ENCODE peak calls at places on chromosome X, in four cellular contexts. A, V, L and Q are unnamed samples.

GRCh38 chrX:53362439-53362838 is 60.0 kb downstream of the SMC1A start:
- DNase-seq in V (no peak), A (no peak), L (no peak), Q (no peak)

GRCh38 chrX:8867454-8867853 is 66.3 kb upstream of the FAM9A start:
- DNase-seq in V (no peak), L (no peak), A (no peak), Q (no peak)

GRCh38 chrX:109472939-109473713 is 8.8 kb downstream of the GUCY2F start:
- DNase-seq in A (no peak), L (peak), V (no peak), Q (no peak)

GRCh38 chrX:45229348-45229747 is 28.7 kb upstream of the DIPK2B start:
- DNase-seq in L (no peak), A (no peak), V (no peak), Q (no peak)

GRCh38 chrX:54067741-54068140 is 23.5 kb upstream of the PHF8 start:
- DNase-seq in A (no peak), L (no peak), V (no peak), Q (no peak)

GRCh38 chrX:12721042-12721441 is 70.2 kb upstream of the PRPS2 start:
- DNase-seq in V (no peak), A (no peak), L (no peak), Q (no peak)

GRCh38 chrX:2910109-2910508 is 19.0 kb downstream of the ARSD start:
- DNase-seq in V (no peak), A (no peak), L (no peak), Q (no peak)

GRCh38 chrX:112910418-112910817 is 69.8 kb upstream of the AMOT start:
- DNase-seq in L (no peak), A (no peak), V (no peak), Q (no peak)

GRCh38 chrX:132001127-132001526 is 22.0 kb upstream of the STK26 start:
- DNase-seq in V (no peak), A (no peak), L (no peak), Q (no peak)

GRCh38 chrX:77451041-77451440 is 3.9 kb downstream of the FGF16 start:
- DNase-seq in L (no peak), V (no peak), A (no peak), Q (no peak)

GRCh38 chrX:140432328-140433025 is 72.4 kb downstream of the SOX3 start:
- DNase-seq in A (no peak), L (peak), V (no peak), Q (no peak)

GRCh38 chrX:155535866-155536265 is 76.9 kb downstream of the TMLHE start:
- DNase-seq in V (no peak), L (no peak), A (no peak), Q (no peak)

GRCh38 chrX:6021316-6022091 is 207.2 kb downstream of the NLGN4X start:
- DNase-seq in L (peak), V (no peak), A (peak), Q (peak)

GRCh38 chrX:1593286-1594271 is 2.2 kb downstream of the AKAP17A start:
- DNase-seq in V (no peak), A (no peak), L (peak), Q (peak)

DNA sequence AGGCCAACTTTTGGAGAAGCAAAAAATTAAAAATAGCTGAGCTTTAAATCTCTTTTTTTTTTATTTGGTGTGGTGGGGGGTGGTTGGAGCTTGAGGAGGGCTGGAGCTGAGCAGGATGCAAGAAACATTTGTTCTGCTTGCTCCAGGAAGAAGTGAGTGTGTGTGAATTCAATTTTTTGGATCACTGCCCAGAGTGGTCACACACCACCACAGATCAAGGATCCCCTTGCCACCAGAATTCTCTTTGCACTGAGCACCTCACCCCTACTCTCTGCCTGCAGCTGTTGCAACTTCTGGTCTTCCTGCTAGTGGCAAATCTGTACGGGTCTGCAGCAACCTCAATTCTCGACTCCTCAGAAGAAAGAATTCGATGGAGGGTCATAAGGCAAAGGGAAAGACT is 19.9 kb upstream of the PLP1 start:
- DNase-seq in A (no peak), L (no peak), V (no peak), Q (no peak)
- H3K4me3 ChIP-seq in A (no peak), L (no peak), V (no peak), Q (no peak)

DNA sequence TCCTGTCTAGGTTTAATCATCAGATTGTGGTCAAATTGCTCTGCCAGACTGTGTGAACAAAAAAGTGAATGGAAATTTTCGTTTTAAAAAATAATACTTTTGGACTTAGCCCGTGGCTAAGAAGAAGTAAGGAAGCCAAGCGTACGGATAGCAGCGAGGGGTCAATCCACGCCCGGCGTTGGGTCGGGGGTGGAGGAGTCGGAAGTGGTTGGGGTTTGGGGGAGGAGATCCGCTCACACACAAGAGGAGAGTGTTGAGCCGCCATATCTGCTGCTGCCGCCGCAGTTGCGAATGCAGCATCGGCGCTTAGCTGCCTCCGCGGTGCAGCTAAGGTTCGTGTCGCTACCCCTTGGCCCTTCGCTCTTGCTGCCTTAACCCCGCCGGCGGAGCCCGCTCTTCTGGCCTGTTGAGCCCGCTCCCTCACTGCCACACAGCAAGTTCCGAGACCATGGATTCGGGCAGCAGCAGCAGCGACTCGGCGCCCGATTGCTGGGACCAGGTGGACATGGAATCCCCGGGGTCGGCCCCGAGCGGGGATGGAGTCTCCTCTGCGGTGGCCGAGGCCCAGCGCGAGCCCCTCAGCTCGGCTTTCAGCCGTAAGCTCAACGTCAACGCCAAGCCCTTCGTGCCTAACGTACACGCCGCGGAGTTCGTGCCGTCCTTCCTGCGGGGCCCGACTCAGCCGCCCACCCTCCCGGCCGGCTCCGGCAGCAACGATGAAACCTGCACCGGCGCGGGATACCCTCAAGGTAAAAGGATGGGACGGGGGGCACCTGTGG is at the start of gene GSPT2:
- DNase-seq in L (peak), V (peak), A (peak), Q (peak)
- TF ChIP-seq POLR2A in L (no peak), V (peak), A (no peak), Q (no peak)

GRCh38 chrX:150229030-150229429 is 134.1 kb upstream of the MAMLD1 start:
- DNase-seq in A (no peak), L (no peak), V (no peak), Q (no peak)

GRCh38 chrX:150227873-150228272 is 135.2 kb upstream of the MAMLD1 start:
- DNase-seq in L (no peak), A (no peak), V (no peak), Q (no peak)

GRCh38 chrX:150225756-150226155 is 137.4 kb upstream of the MAMLD1 start:
- DNase-seq in A (no peak), V (no peak), L (no peak), Q (no peak)

GRCh38 chrX:150226223-150226965 is 136.7 kb upstream of the MAMLD1 start:
- DNase-seq in A (no peak), L (no peak), V (no peak), Q (peak)

DNA sequence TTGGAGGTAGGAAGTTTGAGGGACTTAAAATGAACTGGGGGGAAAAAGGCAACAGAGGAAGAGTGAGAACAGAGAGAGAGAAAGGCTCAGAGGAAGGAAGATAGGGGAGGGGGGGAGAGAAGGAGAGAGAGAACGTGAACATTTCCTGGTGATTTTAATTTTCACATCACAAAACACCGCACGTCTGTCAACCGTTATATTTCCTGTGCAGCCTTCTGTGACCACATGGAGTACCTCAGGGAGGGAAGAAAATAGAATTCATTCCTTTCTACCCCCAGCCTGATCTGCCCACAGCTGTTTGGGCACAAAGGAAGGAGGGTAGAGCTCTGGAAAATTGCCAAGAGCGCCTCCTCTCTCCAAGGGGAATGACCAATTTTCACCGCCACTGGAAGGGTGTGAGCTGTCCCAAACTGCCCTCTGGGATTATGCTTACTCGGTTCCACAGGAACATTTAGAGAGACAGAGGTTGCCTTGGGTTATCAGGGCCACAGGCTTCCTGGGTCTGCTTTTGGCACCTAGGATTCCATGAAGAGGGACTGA is 135.7 kb upstream of the MAMLD1 start:
- DNase-seq in L (no peak), V (no peak), A (no peak), Q (no peak)
- H3K4me3 ChIP-seq in L (no peak), V (no peak), A (no peak), Q (no peak)

GRCh38 chrX:153734871-153735270 is 10.2 kb downstream of the ABCD1 start:
- DNase-seq in A (no peak), V (no peak), L (no peak), Q (no peak)

GRCh38 chrX:153731845-153732215 is 7.2 kb downstream of the ABCD1 start:
- DNase-seq in L (no peak), V (no peak), A (no peak), Q (no peak)

GRCh38 chrX:153735274-153735673 is 10.6 kb downstream of the ABCD1 start:
- DNase-seq in L (no peak), V (no peak), A (no peak), Q (no peak)

GRCh38 chrX:153732406-153732805 is 7.8 kb downstream of the ABCD1 start:
- DNase-seq in A (no peak), L (no peak), V (no peak), Q (no peak)

DNA sequence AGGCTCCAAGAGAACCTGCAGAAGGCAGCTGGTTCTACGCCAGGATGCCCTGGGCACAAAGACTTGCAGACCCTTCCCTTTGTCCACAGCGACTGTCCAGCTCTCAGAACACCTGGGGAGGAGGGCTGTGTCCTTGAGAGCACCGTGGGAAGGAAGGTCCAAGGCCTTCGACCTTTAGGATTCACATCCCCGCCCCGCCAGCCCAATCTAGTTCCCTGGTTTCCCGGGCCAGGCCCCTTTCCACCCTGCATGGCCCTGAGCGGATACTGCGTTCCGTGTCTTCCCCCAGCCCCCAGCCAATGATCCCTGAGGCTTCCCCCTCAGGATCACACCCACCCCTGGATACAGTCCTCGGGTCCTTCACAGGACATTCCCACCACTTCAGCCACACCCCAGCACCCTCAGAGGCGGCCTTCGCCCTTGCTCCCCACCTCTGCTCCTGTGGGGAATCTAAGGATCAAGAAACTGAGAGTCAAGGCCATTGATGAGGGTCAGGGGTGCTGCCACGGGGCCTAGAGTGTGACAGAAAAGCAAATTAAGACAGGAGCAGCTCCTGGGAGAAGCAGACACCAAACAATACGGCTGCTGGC is 9.1 kb downstream of the ABCD1 start:
- DNase-seq in A (no peak), L (no peak), V (no peak), Q (no peak)
- TF ChIP-seq POLR2A in A (no peak), L (no peak), V (no peak), Q (no peak)

GRCh38 chrX:114635986-114636385 is 52.1 kb downstream of the HTR2C start:
- DNase-seq in A (no peak), V (no peak), L (no peak), Q (no peak)
- H3K4me3 ChIP-seq in A (no peak), V (no peak), L (no peak), Q (no peak)

DNA sequence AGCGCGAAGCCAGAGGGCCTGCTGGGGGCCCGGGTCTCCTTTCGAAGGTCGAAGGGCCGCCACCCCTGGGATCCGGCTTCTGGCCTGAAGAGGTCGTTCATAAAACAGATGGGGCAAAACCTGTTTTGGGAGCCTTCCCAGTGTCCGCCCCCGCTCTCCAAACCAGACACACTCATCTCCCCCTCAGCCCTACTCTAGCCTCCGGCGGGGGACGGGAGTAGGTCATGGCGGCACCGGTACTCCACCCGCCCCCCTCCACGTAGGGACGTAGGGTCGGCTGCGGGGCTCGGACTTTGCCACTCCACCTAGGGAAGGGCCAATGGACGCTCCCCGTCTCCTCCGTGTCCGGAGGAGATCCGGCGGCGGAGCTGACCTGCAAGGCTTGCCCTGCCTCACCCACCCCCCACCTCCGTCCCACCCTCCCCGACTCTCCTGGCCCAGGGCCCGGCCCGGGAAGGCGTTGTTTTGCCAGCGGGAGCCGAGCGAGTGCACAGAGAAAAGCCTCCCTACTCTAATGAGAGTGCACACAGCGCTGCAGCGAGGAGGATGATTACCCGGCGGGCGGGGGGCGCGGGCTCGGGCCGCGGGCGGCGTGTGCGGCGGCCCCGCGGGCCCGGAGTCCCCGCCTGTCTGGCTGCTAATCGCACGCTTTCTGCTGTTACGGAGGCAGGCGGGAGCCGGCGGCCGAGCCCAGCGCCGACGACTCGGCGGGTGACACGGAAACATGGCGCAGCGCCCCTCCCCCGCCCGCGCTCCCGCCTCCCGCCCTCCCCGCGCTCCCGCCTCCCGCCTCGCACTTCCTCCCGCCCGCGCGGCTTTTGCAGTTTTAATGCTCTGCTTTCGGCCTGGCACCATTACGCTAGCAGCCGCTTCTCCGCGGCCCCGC is 8.3 kb upstream of the BCOR start:
- DNase-seq in A (peak), L (peak), V (peak), Q (peak)
- TF ChIP-seq POLR2A in A (no peak), L (no peak), V (peak), Q (no peak)

GRCh38 chrX:17443546-17443945 is 68.5 kb downstream of the NHS start:
- DNase-seq in A (no peak), V (no peak), L (no peak), Q (no peak)
- H3K4me3 ChIP-seq in A (no peak), V (no peak), L (no peak), Q (no peak)